ENCODE peak calls at places on chromosomes 16 and 17, in seven cellular contexts. U, Q, I, K, R, T and V are unnamed samples.

GRCh38 chr16:27759947-27760844 is 210.3 kb downstream of the KATNIP start:
- DNase-seq in K (no peak), I (no peak), U (no peak), Q (no peak), R (peak; percentile 27), T (peak; percentile 74), V (no peak)

GRCh38 chr17:34760931-34761500 is 181.6 kb downstream of the TMEM132E start:
- DNase-seq in R (no peak), Q (no peak), T (no peak), U (no peak), I (no peak), K (no peak), V (no peak)

GRCh38 chr17:50043290-50044148 is 12.4 kb upstream of the ITGA3 start:
- DNase-seq in T (no peak), U (peak; percentile 69), K (no peak), Q (no peak), R (no peak), I (no peak), V (no peak)

GRCh38 chr17:80832266-80832676 is 159.4 kb upstream of the CHMP6 start:
- DNase-seq in T (no peak), Q (no peak), R (peak; percentile 58), K (no peak), I (no peak), U (no peak), V (no peak)

GRCh38 chr17:74528491-74529199 is 2.6 kb downstream of the CD300LB start:
- DNase-seq in U (peak; percentile 26), Q (no peak), T (peak; percentile 98), K (no peak), R (no peak), I (no peak), V (peak; percentile 83)

GRCh38 chr17:50272246-50272645 is 2.0 kb upstream of the TMEM92 start:
- DNase-seq in K (no peak), T (no peak), Q (no peak), R (no peak), U (no peak), I (no peak), V (no peak)

GRCh38 chr17:75933836-75934235 is 7.0 kb downstream of the FBF1 start:
- DNase-seq in T (no peak), R (no peak), K (no peak), Q (no peak), I (no peak), U (no peak), V (no peak)

GRCh38 chr16:30185683-30186421 is 2.5 kb downstream of the CORO1A start:
- DNase-seq in T (peak; percentile 95), I (peak; percentile 77), R (no peak), Q (no peak), U (peak; percentile 63), K (no peak), V (peak; percentile 94)

GRCh38 chr17:35733366-35733765 is 1.9 kb downstream of the RASL10B start:
- DNase-seq in Q (no peak), U (no peak), R (no peak), I (no peak), T (no peak), K (no peak), V (no peak)

GRCh38 chr17:920190-920589 is 59.4 kb downstream of the NXN start:
- DNase-seq in T (no peak), U (no peak), K (no peak), R (no peak), Q (no peak), I (no peak), V (no peak)

GRCh38 chr16:5415123-5415522 is 317.5 kb upstream of the EEF2KMT start:
- DNase-seq in I (no peak), R (no peak), U (no peak), Q (peak; percentile 13), K (no peak), T (no peak), V (no peak)

GRCh38 chr17:2484876-2485275 is 26.8 kb downstream of the METTL16 start:
- DNase-seq in R (no peak), I (no peak), Q (no peak), T (no peak), U (no peak), K (peak; percentile 23), V (no peak)

GRCh38 chr16:81996664-81997529 is 14.4 kb downstream of the SDR42E1 start:
- DNase-seq in K (no peak), R (peak; percentile 45), I (no peak), T (peak; percentile 10), Q (peak; percentile 60), U (no peak), V (no peak)

GRCh38 chr16:77775911-77776909 is 12.2 kb upstream of the VAT1L start:
- DNase-seq in I (no peak), T (no peak), U (no peak), K (no peak), Q (no peak), R (no peak), V (no peak)

GRCh38 chr16:69179255-69180010 is 7.5 kb upstream of the SNTB2 start:
- DNase-seq in U (peak; percentile 87), I (no peak), T (peak; percentile 38), R (no peak), K (peak; percentile 88), Q (no peak), V (peak; percentile 93)

GRCh38 chr17:8994319-8994718 is 27.0 kb upstream of the NTN1 start:
- DNase-seq in Q (peak; percentile 40), T (peak; percentile 11), R (peak; percentile 52), K (no peak), U (peak; percentile 68), I (no peak), V (no peak)

GRCh38 chr17:32596666-32597065 is 109.9 kb downstream of the CDK5R1 start:
- DNase-seq in U (no peak), T (no peak), K (no peak), R (no peak), Q (no peak), I (peak; percentile 43), V (no peak)

DNA sequence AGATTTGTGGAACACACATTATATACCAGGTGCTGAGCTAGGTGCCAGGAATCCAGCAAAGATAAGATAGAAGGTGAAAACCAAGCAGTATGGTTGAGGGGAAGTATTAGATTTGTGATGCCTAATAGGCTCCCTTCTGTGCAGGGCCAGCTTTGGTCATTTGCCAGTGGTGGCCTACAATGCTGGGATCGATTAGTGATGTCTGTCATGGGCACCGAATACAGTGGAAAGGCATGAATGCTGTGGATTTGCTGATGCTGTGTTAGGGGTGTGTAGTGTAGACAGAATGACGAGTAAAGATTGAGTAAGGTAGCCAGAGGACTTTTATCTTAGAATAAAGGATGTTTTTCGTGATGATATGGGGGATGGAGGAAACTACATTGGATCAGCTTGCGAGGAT is 48.9 kb downstream of the SNX29 start:
- DNase-seq in I (no peak), T (no peak), U (peak; percentile 29), R (no peak), Q (no peak), K (no peak), V (no peak)
- TF ChIP-seq POLR2AphosphoS5 in I (no peak), T (no peak), U (no peak), R (no peak), Q (no peak), K (no peak), V (no peak)

GRCh38 chr16:23670137-23670776 is 8.4 kb upstream of the PLK1 start:
- DNase-seq in Q (no peak), T (no peak), U (no peak), R (no peak), I (no peak), K (no peak), V (no peak)
- TF ChIP-seq POLR2AphosphoS5 in Q (no peak), T (no peak), U (peak; percentile 18), R (no peak), I (peak; percentile 44), K (no peak), V (no peak)

GRCh38 chr17:21024024-21024423 is 18.8 kb downstream of the USP22 start:
- DNase-seq in I (no peak), T (no peak), U (no peak), K (no peak), Q (no peak), R (no peak), V (no peak)
- TF ChIP-seq POLR2AphosphoS5 in I (no peak), T (no peak), U (no peak), K (no peak), Q (no peak), R (no peak), V (no peak)

DNA sequence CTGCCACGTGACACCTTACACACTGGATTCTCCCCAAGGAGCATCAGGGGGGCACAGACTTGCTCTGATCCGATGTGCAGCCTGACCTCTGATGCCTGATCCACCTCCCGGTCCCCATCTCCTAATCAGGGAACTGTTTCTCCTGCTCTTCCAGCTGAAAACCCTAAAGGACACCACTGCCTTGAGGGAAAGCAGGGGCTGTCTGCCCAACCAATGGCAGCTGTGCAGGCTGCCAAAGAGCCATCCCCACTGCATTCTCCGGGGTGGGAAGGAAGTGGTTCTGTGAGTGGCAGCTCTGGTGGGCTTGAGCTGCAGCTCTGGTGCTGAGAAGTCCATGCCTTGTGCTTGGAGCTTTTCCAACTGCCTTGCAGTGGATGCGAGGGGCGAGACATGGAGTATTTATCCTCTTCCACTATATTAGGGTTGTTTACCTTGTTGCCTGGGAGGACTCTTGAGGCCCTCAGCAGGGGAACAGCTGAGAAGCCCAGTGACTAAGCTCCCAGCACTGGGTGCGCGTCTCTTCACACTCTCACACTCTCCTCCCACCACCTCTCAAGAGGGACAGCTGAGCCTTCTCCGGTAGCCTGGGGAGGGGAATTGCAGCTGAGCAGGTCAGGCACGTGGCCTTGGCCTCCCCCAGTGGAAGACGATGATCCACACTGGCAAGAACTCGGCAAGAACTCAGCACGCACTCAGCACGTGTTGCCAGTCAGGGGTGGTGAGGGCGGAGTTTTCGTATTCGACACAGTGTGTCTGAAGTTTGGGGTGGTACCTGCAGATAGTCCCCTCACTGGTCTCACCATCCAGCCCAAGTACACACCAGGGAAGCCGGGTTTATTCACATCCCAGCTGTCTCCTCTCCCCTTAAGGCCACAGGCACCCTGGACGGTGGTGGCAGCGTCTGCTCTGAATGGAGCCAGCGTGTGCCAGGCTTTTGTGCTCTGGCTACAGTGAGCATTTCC is 21.1 kb upstream of the SPATA32 start:
- DNase-seq in R (no peak), I (no peak), K (no peak), T (no peak), Q (no peak), U (no peak), V (no peak)
- TF ChIP-seq POLR2AphosphoS5 in R (no peak), I (no peak), K (peak; percentile 28), T (no peak), Q (no peak), U (peak; percentile 64), V (peak; percentile 73)

DNA sequence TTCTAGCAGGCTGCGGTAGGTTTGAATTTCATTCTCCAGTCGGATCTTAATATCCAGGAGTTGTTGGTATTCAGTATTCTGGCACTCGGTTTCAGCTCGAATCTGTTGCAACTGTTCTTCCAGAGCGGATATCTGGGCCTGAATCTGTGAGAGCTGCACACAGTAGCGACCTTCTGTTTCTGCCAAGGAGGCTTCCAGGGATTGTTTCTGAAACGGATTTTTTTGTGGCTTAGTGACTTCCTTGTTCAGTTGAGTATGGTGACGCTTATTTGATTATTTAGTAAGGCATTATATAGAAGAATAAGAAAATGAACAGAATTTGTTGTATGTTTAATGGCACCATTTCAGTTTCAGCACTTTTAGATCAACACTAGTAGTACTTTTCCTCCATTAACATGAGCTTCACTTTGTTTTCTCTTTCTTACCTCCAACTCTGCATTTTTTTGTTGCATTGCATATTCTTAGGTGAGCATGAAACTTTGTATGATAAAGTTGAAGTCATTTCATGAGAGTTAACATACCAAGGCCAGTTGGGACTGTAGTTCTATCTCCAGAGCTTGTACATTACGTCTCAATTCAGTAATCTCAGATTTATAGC is 2.8 kb downstream of the KRT10 start:
- DNase-seq in T (peak; percentile 15), U (no peak), Q (no peak), I (no peak), K (no peak), R (peak; percentile 15), V (no peak)
- TF ChIP-seq POLR2AphosphoS5 in T (no peak), U (no peak), Q (no peak), I (no peak), K (no peak), R (peak; percentile 71), V (no peak)